ENCODE peak calls at places on chromosomes 3 and 15, in seven cellular contexts. One of them, this sample, is unnamed.

GRCh38 chr3:113374078-113374477 is 67.2 kb downstream of the CFAP44 start:
- DNase-seq in HFFc6: no peak
- DNase-seq in activated B cell treated with CpG ODN at 0.5 μM for 24 hours: no peak
- DNase-seq in adrenal gland: no peak
- DNase-seq in psoas muscle: no peak
- DNase-seq in GM10248: no peak
- DNase-seq in AG04450: no peak
- DNase-seq in this sample: no peak

GRCh38 chr3:43071313-43071893 is 34.5 kb downstream of the POMGNT2 start:
- DNase-seq in HFFc6: no peak
- DNase-seq in activated B cell treated with CpG ODN at 0.5 μM for 24 hours: no peak
- DNase-seq in adrenal gland: no peak
- DNase-seq in psoas muscle: no peak
- DNase-seq in GM10248: no peak
- DNase-seq in AG04450: no peak
- DNase-seq in this sample: no peak

GRCh38 chr3:146550743-146551510 is 6.5 kb upstream of the PLSCR1 start:
- DNase-seq in HFFc6: peak
- DNase-seq in activated B cell treated with CpG ODN at 0.5 μM for 24 hours: no peak
- DNase-seq in adrenal gland: no peak
- DNase-seq in psoas muscle: no peak
- DNase-seq in GM10248: peak
- DNase-seq in AG04450: peak
- DNase-seq in this sample: no peak

GRCh38 chr15:70582143-70582945 is 181.0 kb downstream of the UACA start:
- DNase-seq in HFFc6: peak
- DNase-seq in activated B cell treated with CpG ODN at 0.5 μM for 24 hours: no peak
- DNase-seq in adrenal gland: no peak
- DNase-seq in psoas muscle: no peak
- DNase-seq in GM10248: no peak
- DNase-seq in AG04450: peak
- DNase-seq in this sample: no peak

GRCh38 chr3:170863768-170864167 is 6.2 kb downstream of the RPL22L1 start:
- DNase-seq in HFFc6: no peak
- DNase-seq in activated B cell treated with CpG ODN at 0.5 μM for 24 hours: no peak
- DNase-seq in adrenal gland: no peak
- DNase-seq in psoas muscle: no peak
- DNase-seq in GM10248: no peak
- DNase-seq in AG04450: no peak
- DNase-seq in this sample: no peak

GRCh38 chr3:50189274-50189673 is 2.1 kb upstream of the GNAT1 start:
- DNase-seq in HFFc6: peak
- DNase-seq in activated B cell treated with CpG ODN at 0.5 μM for 24 hours: no peak
- DNase-seq in adrenal gland: peak
- DNase-seq in psoas muscle: peak
- DNase-seq in GM10248: peak
- DNase-seq in AG04450: peak
- DNase-seq in this sample: peak

GRCh38 chr15:25773248-25773647 is 89.9 kb downstream of the ATP10A start:
- DNase-seq in HFFc6: no peak
- DNase-seq in activated B cell treated with CpG ODN at 0.5 μM for 24 hours: no peak
- DNase-seq in adrenal gland: no peak
- DNase-seq in psoas muscle: no peak
- DNase-seq in GM10248: no peak
- DNase-seq in AG04450: no peak
- DNase-seq in this sample: no peak

GRCh38 chr3:9915252-9916141 is 1.4 kb upstream of the IL17RC start:
- DNase-seq in HFFc6: peak
- DNase-seq in activated B cell treated with CpG ODN at 0.5 μM for 24 hours: peak
- DNase-seq in adrenal gland: peak
- DNase-seq in psoas muscle: peak
- DNase-seq in GM10248: no peak
- DNase-seq in AG04450: no peak
- DNase-seq in this sample: peak

GRCh38 chr3:190306513-190307163 is 15.6 kb downstream of the CLDN1 start:
- DNase-seq in HFFc6: no peak
- DNase-seq in activated B cell treated with CpG ODN at 0.5 μM for 24 hours: no peak
- DNase-seq in adrenal gland: no peak
- DNase-seq in psoas muscle: peak
- DNase-seq in GM10248: no peak
- DNase-seq in AG04450: no peak
- DNase-seq in this sample: no peak

GRCh38 chr15:31974855-31975421 is 55.4 kb upstream of the CHRNA7 start:
- DNase-seq in HFFc6: no peak
- DNase-seq in activated B cell treated with CpG ODN at 0.5 μM for 24 hours: no peak
- DNase-seq in adrenal gland: peak
- DNase-seq in psoas muscle: no peak
- DNase-seq in GM10248: peak
- DNase-seq in AG04450: no peak
- DNase-seq in this sample: peak

GRCh38 chr15:33411596-33412545 is 101.1 kb downstream of the RYR3 start:
- DNase-seq in HFFc6: no peak
- DNase-seq in activated B cell treated with CpG ODN at 0.5 μM for 24 hours: no peak
- DNase-seq in adrenal gland: no peak
- DNase-seq in psoas muscle: peak
- DNase-seq in GM10248: no peak
- DNase-seq in AG04450: no peak
- DNase-seq in this sample: no peak

GRCh38 chr3:78148986-78149717 is 1109.3 kb downstream of the ROBO2 start:
- DNase-seq in HFFc6: no peak
- DNase-seq in activated B cell treated with CpG ODN at 0.5 μM for 24 hours: no peak
- DNase-seq in adrenal gland: no peak
- DNase-seq in psoas muscle: no peak
- DNase-seq in GM10248: no peak
- DNase-seq in AG04450: no peak
- DNase-seq in this sample: no peak

GRCh38 chr3:11910971-11911531 is 64.4 kb upstream of the TAMM41 start:
- DNase-seq in HFFc6: no peak
- DNase-seq in activated B cell treated with CpG ODN at 0.5 μM for 24 hours: no peak
- DNase-seq in adrenal gland: no peak
- DNase-seq in psoas muscle: no peak
- DNase-seq in GM10248: no peak
- DNase-seq in AG04450: no peak
- DNase-seq in this sample: no peak

GRCh38 chr15:38398134-38398533 is 55.8 kb upstream of the FAM98B start:
- DNase-seq in HFFc6: peak
- DNase-seq in activated B cell treated with CpG ODN at 0.5 μM for 24 hours: no peak
- DNase-seq in adrenal gland: no peak
- DNase-seq in psoas muscle: peak
- DNase-seq in GM10248: no peak
- DNase-seq in AG04450: peak
- DNase-seq in this sample: no peak

GRCh38 chr3:142027713-142028112 is 121.6 kb downstream of the TFDP2 start:
- DNase-seq in HFFc6: peak
- DNase-seq in activated B cell treated with CpG ODN at 0.5 μM for 24 hours: no peak
- DNase-seq in adrenal gland: no peak
- DNase-seq in psoas muscle: no peak
- DNase-seq in GM10248: no peak
- DNase-seq in AG04450: no peak
- DNase-seq in this sample: no peak

GRCh38 chr3:51637941-51638471 is 33.0 kb upstream of the TEX264 start:
- DNase-seq in HFFc6: peak
- DNase-seq in activated B cell treated with CpG ODN at 0.5 μM for 24 hours: no peak
- DNase-seq in adrenal gland: no peak
- DNase-seq in psoas muscle: no peak
- DNase-seq in GM10248: peak
- DNase-seq in AG04450: peak
- DNase-seq in this sample: peak

GRCh38 chr15:76366714-76367113 is 30.1 kb downstream of the ISL2 start:
- DNase-seq in HFFc6: no peak
- DNase-seq in activated B cell treated with CpG ODN at 0.5 μM for 24 hours: no peak
- DNase-seq in adrenal gland: no peak
- DNase-seq in psoas muscle: no peak
- DNase-seq in GM10248: no peak
- DNase-seq in AG04450: no peak
- DNase-seq in this sample: no peak

GRCh38 chr15:90334304-90334731 is 17.8 kb upstream of the ZNF774 start:
- DNase-seq in HFFc6: no peak
- DNase-seq in activated B cell treated with CpG ODN at 0.5 μM for 24 hours: no peak
- DNase-seq in adrenal gland: no peak
- DNase-seq in psoas muscle: no peak
- DNase-seq in GM10248: no peak
- DNase-seq in AG04450: no peak
- DNase-seq in this sample: no peak
- TF ChIP-seq CTCF in HFFc6: no peak
- TF ChIP-seq CTCF in activated B cell treated with CpG ODN at 0.5 μM for 24 hours: no peak
- TF ChIP-seq CTCF in adrenal gland: no peak
- TF ChIP-seq CTCF in psoas muscle: no peak
- TF ChIP-seq CTCF in GM10248: no peak
- TF ChIP-seq CTCF in AG04450: no peak
- TF ChIP-seq CTCF in this sample: no peak

GRCh38 chr3:167102071-167102470 is 278.0 kb downstream of the ZBBX start:
- DNase-seq in HFFc6: no peak
- DNase-seq in activated B cell treated with CpG ODN at 0.5 μM for 24 hours: no peak
- DNase-seq in adrenal gland: no peak
- DNase-seq in psoas muscle: no peak
- DNase-seq in GM10248: no peak
- DNase-seq in AG04450: no peak
- DNase-seq in this sample: no peak
- TF ChIP-seq CTCF in HFFc6: no peak
- TF ChIP-seq CTCF in activated B cell treated with CpG ODN at 0.5 μM for 24 hours: no peak
- TF ChIP-seq CTCF in adrenal gland: no peak
- TF ChIP-seq CTCF in psoas muscle: peak
- TF ChIP-seq CTCF in GM10248: no peak
- TF ChIP-seq CTCF in AG04450: no peak
- TF ChIP-seq CTCF in this sample: peak

GRCh38 chr3:71973337-71974030 is 188.5 kb upstream of the PROK2 start:
- DNase-seq in HFFc6: no peak
- DNase-seq in activated B cell treated with CpG ODN at 0.5 μM for 24 hours: no peak
- DNase-seq in adrenal gland: no peak
- DNase-seq in psoas muscle: peak
- DNase-seq in GM10248: no peak
- DNase-seq in AG04450: no peak
- DNase-seq in this sample: no peak
- TF ChIP-seq CTCF in HFFc6: no peak
- TF ChIP-seq CTCF in activated B cell treated with CpG ODN at 0.5 μM for 24 hours: no peak
- TF ChIP-seq CTCF in adrenal gland: no peak
- TF ChIP-seq CTCF in psoas muscle: no peak
- TF ChIP-seq CTCF in GM10248: no peak
- TF ChIP-seq CTCF in AG04450: no peak
- TF ChIP-seq CTCF in this sample: no peak

DNA sequence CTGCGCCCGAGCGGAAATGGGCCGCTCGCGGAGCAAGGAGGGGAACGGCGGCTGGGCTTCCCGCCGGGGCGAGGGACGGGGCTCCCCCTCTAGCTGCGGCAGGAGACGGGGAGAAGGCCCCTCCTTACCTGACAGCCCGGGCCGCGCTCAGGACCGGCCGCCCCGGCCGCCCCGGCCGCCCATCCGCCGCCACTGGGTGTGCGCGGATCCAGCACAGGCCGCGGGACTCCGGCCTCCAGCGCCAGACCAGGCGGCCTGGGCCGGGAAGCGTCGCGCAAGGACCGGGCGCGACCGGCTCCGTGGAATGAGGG is 296 bp downstream of the TPRA1 start:
- DNase-seq in HFFc6: no peak
- DNase-seq in activated B cell treated with CpG ODN at 0.5 μM for 24 hours: peak
- DNase-seq in adrenal gland: no peak
- DNase-seq in psoas muscle: no peak
- DNase-seq in GM10248: peak
- DNase-seq in AG04450: no peak
- DNase-seq in this sample: peak
- TF ChIP-seq CTCF in HFFc6: no peak
- TF ChIP-seq CTCF in activated B cell treated with CpG ODN at 0.5 μM for 24 hours: no peak
- TF ChIP-seq CTCF in adrenal gland: no peak
- TF ChIP-seq CTCF in psoas muscle: no peak
- TF ChIP-seq CTCF in GM10248: no peak
- TF ChIP-seq CTCF in AG04450: no peak
- TF ChIP-seq CTCF in this sample: no peak

This sample was measured in neural crest cell.